ENCODE peak calls at places on chromosomes 12 and 14, in eight cellular contexts. A, T, X, N, U, R, I and Y are unnamed samples.

GRCh38 chr14:80215756-80216581 is 4.7 kb upstream of the DIO2 start:
- DNase-seq in R (peak), N (no peak), X (peak), A (no peak), I (peak), T (no peak), U (no peak), Y (no peak)

GRCh38 chr12:62256408-62257079 is 3.7 kb upstream of the USP15 start:
- DNase-seq in T (no peak), A (no peak), X (peak), N (no peak), I (no peak), R (no peak), U (no peak), Y (no peak)

GRCh38 chr12:103392722-103393121 is 103.0 kb downstream of the C12orf42 start:
- DNase-seq in T (no peak), N (no peak), R (no peak), I (no peak), X (no peak), U (no peak), A (no peak), Y (peak)

GRCh38 chr14:104512771-104513640 is 66.6 kb upstream of the C14orf180 start:
- DNase-seq in T (no peak), N (no peak), U (no peak), X (no peak), I (no peak), A (no peak), R (no peak), Y (no peak)

GRCh38 chr12:130703733-130704375 is 12.2 kb downstream of the RIMBP2 start:
- DNase-seq in A (no peak), X (no peak), T (no peak), N (no peak), R (no peak), I (no peak), U (no peak), Y (no peak)

GRCh38 chr14:52080817-52081755 is 12.2 kb upstream of the NID2 start:
- DNase-seq in I (no peak), R (no peak), N (no peak), U (no peak), A (peak), X (peak), T (peak), Y (no peak)

GRCh38 chr12:6177593-6178358 is 22.4 kb upstream of the CD9 start:
- DNase-seq in N (no peak), X (no peak), I (no peak), R (no peak), U (no peak), A (no peak), T (no peak), Y (no peak)

GRCh38 chr12:69459477-69459876 is 10.7 kb upstream of the FRS2 start:
- DNase-seq in I (no peak), R (no peak), N (no peak), X (no peak), A (peak), U (no peak), T (no peak), Y (no peak)

DNA sequence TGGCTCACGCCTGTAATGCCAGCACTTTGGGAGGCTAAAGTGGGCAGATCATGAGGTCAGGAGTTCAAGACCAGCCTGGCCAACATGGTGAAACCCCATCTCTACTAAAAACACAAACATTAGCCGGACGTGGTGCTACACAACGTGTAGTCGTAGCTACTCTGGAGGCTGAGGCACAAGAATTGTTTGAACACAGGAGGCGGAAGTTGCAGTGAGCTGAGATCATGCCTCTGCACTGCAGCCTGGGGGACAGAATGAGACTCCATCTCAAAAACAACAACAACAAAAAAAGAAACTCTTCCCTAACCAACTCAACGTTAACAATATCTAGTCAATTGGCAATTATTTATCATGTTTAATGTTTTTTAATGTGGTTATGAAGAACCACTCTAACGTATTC is 89.3 kb downstream of the EPS8 start:
- DNase-seq in R (no peak), X (no peak), U (no peak), I (no peak), T (no peak), A (no peak), N (no peak), Y (no peak)
- TF ChIP-seq CTCF in R (no peak), X (no peak), U (no peak), I (no peak), T (no peak), A (no peak), N (no peak), Y (no peak)

GRCh38 chr12:9868951-9869306 is 225 bp downstream of the CLEC2B start:
- DNase-seq in X (no peak), R (no peak), N (no peak), T (no peak), I (no peak), A (no peak), U (no peak), Y (no peak)

GRCh38 chr12:9867531-9867930 is 1.6 kb downstream of the CLEC2B start:
- DNase-seq in I (no peak), A (no peak), X (no peak), U (no peak), T (no peak), R (no peak), N (no peak), Y (no peak)

GRCh38 chr12:9868271-9868815 is 811 bp downstream of the CLEC2B start:
- DNase-seq in U (no peak), N (no peak), A (no peak), X (no peak), T (no peak), I (no peak), R (no peak), Y (no peak)

GRCh38 chr12:9866786-9867379 is 2.3 kb downstream of the CLEC2B start:
- DNase-seq in T (no peak), X (no peak), A (no peak), I (no peak), N (no peak), R (no peak), U (no peak), Y (no peak)

GRCh38 chr12:9864913-9865675 is 4.1 kb downstream of the CLEC2B start:
- DNase-seq in R (no peak), X (no peak), A (no peak), U (no peak), T (no peak), I (no peak), N (no peak), Y (no peak)
- H3K4me3 ChIP-seq in R (peak), X (no peak), A (no peak), U (no peak), T (no peak), I (peak), N (no peak), Y (no peak)

GRCh38 chr12:119171691-119172090 is 7.0 kb upstream of the HSPB8 start:
- DNase-seq in A (no peak), X (no peak), R (no peak), T (no peak), I (no peak), U (no peak), N (no peak), Y (no peak)

GRCh38 chr12:119177724-119178380 is 879 bp upstream of the HSPB8 start:
- DNase-seq in T (no peak), I (no peak), X (no peak), R (no peak), U (no peak), A (no peak), N (no peak), Y (no peak)

GRCh38 chr12:119176267-119177055 is 2.3 kb upstream of the HSPB8 start:
- DNase-seq in N (peak), T (peak), I (peak), A (peak), R (peak), U (peak), X (peak), Y (no peak)

GRCh38 chr12:119177056-119177325 is 1.7 kb upstream of the HSPB8 start:
- DNase-seq in X (no peak), A (no peak), N (no peak), U (no peak), R (no peak), I (no peak), T (no peak), Y (no peak)

DNA sequence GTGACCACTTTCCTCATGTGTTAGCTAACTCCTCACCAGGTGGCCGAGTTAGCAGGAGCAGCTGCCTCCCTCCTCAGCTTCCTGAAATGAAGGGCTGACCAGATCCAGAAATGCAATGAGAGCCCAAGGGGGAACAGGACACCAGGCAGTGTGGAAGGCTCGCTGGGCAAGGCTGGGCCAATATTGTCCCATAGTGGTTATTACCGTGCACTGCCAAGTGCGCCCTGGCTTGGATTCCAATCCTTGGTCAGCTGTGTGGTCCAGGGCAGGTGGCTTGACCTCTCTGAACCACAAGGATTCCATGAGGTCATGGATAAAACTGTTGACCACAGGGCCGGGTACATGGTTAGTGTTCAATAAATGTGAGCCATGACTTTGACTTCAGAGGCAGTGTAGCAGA is 3.6 kb upstream of the HSPB8 start:
- DNase-seq in R (no peak), A (no peak), T (no peak), U (no peak), X (no peak), N (no peak), I (no peak), Y (no peak)
- TF ChIP-seq CTCF in R (no peak), A (no peak), T (no peak), U (no peak), X (no peak), N (no peak), I (no peak), Y (no peak)

DNA sequence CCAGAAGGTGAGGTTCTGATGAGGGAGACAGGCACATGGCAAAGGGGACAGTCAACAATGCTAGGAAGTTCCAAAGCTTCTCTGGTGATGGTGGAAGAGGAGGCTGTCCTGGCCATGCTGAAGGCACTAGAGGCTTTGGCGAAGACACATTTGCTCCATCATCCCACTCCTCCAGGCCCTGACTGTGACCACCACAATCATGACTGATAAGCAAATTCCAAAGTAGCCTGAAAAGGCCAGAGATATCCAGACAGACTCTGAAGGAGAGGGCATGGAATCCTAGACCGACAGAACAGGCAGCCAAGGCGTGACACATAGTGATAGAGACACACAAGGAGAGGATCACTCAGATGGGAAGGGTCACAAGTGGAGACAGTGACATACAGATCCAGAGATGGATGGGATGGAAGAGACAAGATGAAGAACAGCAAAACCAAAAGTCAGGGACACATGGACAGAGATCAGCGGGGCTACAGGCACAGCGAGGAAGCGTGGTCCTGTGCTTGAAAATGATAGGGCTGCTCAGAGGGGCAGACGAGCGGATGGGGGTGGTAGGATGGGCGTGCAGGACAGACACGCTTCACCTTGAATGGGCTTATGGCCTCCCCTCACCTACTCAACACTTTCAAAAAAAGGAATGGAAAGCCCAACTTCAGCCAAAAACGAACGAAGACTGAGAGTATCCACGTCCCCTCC is 1.3 kb downstream of the ZFHX2 start:
- DNase-seq in U (no peak), R (no peak), X (no peak), A (no peak), T (no peak), I (no peak), N (no peak), Y (no peak)
- H3K4me3 ChIP-seq in U (peak), R (peak), X (peak), A (peak), T (peak), I (peak), N (peak), Y (peak)

DNA sequence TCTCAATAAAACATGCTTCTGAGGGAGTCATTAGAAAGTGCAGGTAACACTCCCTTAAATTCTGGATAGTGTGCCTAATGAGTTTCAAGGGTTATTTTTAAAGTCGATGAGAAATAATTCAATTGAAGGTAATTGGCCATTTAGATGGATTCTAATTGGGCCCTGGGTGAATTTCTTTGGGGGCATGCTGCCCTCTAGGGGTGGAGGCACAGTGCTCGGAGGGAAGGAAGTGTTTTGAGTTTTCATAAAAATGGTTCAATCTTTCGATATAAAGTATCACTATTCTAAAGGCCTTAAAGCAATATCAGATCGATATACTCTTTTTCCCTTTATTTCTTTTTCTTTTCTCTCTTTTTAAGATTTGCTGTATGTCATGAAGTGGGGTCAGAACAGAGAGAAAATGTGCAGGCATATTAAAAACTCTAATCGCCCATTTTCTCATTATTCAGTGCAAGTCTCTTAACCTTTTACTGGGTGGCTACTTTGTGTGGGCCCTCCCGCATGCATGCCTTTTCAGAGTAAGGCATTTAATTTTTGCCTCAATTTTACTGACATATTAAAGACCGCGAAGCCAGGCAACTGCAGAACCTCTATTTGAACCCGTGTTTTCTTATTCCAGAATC is 25.5 kb downstream of the NKX2-8 start:
- DNase-seq in R (no peak), X (no peak), I (no peak), T (peak), A (peak), N (no peak), U (no peak), Y (no peak)
- TF ChIP-seq CTCF in R (peak), X (peak), I (peak), T (peak), A (peak), N (peak), U (no peak), Y (peak)

GRCh38 chr14:69044965-69045555 is 66.0 kb upstream of the ACTN1 start:
- DNase-seq in I (no peak), N (no peak), R (no peak), X (peak), A (no peak), T (peak), U (no peak), Y (no peak)
- H3K4me3 ChIP-seq in I (no peak), N (no peak), R (no peak), X (no peak), A (no peak), T (no peak), U (no peak), Y (no peak)

DNA sequence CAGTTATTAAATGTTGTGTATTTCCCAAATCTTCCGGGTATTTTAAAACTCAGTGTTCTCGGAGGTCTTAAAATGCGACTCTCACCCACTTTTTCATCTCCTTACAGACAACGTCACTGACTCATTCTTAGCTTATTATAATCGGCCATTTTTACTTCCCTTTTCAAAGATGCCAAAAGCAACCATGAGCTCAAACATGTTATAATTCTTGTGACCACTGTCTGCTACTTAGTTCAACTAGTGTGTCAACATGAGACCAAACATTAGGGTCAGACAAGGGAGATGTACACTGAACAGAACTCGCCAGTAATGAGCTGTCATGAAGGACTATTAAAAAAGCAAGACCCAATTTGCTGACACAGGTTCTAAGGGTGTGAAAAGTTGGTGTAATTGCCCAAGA is 4.2 kb upstream of the GRIP1 start:
- DNase-seq in N (no peak), X (no peak), R (no peak), T (no peak), A (no peak), I (no peak), U (no peak), Y (no peak)
- TF ChIP-seq CTCF in N (no peak), X (no peak), R (no peak), T (no peak), A (no peak), I (no peak), U (no peak), Y (no peak)

DNA sequence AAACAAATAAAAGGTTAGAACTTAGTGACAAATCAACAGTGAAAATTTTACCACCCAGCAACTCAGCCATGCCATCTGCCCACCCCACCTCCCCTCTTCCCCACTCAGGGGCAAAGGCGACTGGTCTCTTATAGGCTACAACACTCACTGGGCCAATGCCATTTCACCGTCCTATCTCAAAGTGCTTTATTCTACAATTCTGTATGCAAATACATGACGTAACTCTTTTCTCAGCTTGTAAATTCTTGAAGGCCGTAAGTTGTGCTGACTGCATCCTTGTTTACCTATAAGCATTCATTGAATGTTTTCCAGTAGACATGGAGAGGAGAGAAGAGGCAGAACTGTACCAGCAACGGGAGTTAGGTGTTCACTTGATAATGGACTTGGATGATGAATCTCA is 15.6 kb downstream of the BCL2L14 start:
- DNase-seq in U (no peak), N (no peak), R (no peak), A (no peak), X (no peak), T (no peak), I (peak), Y (no peak)
- H3K4me3 ChIP-seq in U (no peak), N (no peak), R (no peak), A (no peak), X (no peak), T (no peak), I (no peak), Y (no peak)

DNA sequence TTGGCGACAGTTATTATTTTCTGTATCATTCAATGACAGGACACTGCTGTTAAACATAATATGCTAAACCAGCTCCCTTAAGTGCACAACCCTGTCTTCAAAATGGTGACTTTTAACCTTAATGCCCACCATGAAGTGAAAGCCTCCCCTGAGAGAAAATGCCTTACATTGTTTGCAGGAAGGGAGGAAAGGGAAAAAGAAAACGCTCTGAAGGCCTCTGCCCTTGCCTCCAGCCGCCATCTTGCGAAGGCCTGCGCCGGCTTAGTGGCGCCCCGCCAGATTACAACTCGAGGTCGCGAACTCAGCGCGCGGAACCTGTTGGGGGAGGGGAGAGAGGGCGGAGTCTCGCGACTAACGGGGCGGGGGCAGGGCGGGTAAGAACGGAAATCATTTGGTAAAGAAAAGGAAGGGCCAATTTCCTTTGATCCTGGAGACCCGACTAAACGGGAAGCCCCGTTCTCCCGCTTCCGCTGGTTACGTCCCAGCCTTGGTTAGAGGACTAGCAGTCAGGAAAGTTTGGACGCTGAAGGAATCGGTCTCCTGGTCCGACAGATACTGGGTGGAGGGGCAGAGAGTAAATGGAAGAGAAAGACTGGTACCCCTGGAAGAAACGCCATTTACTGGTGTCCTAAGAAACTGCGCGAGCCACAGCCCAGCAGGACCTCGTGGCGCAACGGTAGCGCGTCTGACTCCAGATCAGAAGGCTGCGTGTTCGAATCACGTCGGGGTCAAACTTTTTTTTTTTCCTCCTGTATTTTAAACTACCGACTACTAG is 11.6 kb upstream of the TMPO start:
- DNase-seq in N (peak), R (peak), T (peak), I (peak), X (peak), U (peak), A (peak), Y (peak)
- TF ChIP-seq CTCF in N (no peak), R (no peak), T (no peak), I (peak), X (no peak), U (no peak), A (no peak), Y (no peak)

DNA sequence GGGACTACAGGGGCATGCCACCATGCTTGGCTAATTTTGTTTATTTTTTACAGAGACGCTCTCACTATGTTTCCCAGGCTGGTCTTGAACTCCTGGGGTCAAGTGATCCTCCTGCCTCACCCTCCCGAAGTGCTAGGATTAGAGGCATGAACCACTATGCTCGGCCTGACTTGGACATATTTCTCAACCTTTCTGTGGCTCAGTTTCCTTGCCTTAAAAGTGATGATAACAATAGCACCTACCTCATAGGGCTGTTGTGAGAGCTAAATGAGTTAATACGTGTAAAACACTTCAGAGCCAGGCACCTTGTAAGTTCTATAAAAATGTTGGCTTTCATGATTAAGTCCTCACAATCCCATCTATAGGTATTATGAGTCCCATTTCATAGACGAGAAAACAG is 89.2 kb upstream of the METAP2 start:
- DNase-seq in I (no peak), N (no peak), X (no peak), A (no peak), R (no peak), T (no peak), U (no peak), Y (no peak)
- H3K4me3 ChIP-seq in I (no peak), N (no peak), X (no peak), A (no peak), R (peak), T (peak), U (peak), Y (no peak)